ENCODE peak calls at places on chromosomes 4 and X, in ten cellular contexts. F, A, S, C, N, D, B, W, K and V are unnamed samples. For H3K36me3 and H3K4me1, the result is how much of the 10 kb centered on the place peaks cover.

GRCh38 chr4:65552071-65552470 is 118.2 kb downstream of the EPHA5 start:
- DNase-seq in F (no peak), A (no peak), S (no peak), C (no peak), N (no peak), D (no peak), B (peak), W (no peak), K (no peak), V (no peak)

GRCh38 chr4:149120331-149121014 is 678.3 kb upstream of the NR3C2 start:
- DNase-seq in F (no peak), A (no peak), S (no peak), C (no peak), N (no peak), D (no peak), B (no peak), W (no peak), K (no peak), V (no peak)

GRCh38 chr4:76624271-76624681 is 189.2 kb downstream of the SHROOM3 start:
- DNase-seq in F (no peak), A (no peak), S (peak), C (peak), N (no peak), D (no peak), B (peak), W (no peak), K (peak), V (peak)

GRCh38 chr4:71709961-71710360 is 73.9 kb downstream of the GC start:
- DNase-seq in F (peak), A (no peak), S (no peak), C (no peak), N (no peak), D (no peak), B (peak), W (peak), K (no peak), V (no peak)

GRCh38 chr4:53478671-53479456 is 101.4 kb downstream of the FIP1L1 start:
- DNase-seq in F (no peak), A (no peak), S (no peak), C (no peak), N (no peak), D (no peak), B (no peak), W (no peak), K (no peak), V (no peak)

GRCh38 chrX:118571829-118572228 is 76.2 kb downstream of the DOCK11 start:
- DNase-seq in F (no peak), A (no peak), S (no peak), C (no peak), N (no peak), D (no peak), B (no peak), W (no peak), K (no peak), V (no peak)

GRCh38 chrX:65997978-65998717 is 41.7 kb downstream of the VSIG4 start:
- DNase-seq in F (no peak), A (no peak), S (no peak), C (no peak), N (no peak), D (no peak), B (no peak), W (no peak), K (no peak), V (no peak)

GRCh38 chr4:509374-509676 is 10.3 kb downstream of the PIGG start:
- DNase-seq in F (no peak), A (no peak), S (no peak), C (no peak), N (no peak), D (no peak), B (no peak), W (no peak), K (no peak), V (no peak)

GRCh38 chr4:1723131-1723801 is 1.9 kb downstream of the TACC3 start:
- DNase-seq in F (no peak), A (no peak), S (peak), C (no peak), N (no peak), D (no peak), B (no peak), W (no peak), K (no peak), V (no peak)

GRCh38 chr4:1728061-1728980 is 7.0 kb downstream of the TACC3 start:
- DNase-seq in F (no peak), A (no peak), S (no peak), C (no peak), N (peak), D (no peak), B (no peak), W (no peak), K (no peak), V (no peak)

GRCh38 chr4:1727117-1728031 is 6.1 kb downstream of the TACC3 start:
- DNase-seq in F (peak), A (no peak), S (peak), C (peak), N (peak), D (no peak), B (no peak), W (no peak), K (no peak), V (peak)

GRCh38 chr4:1726146-1726934 is 5.0 kb downstream of the TACC3 start:
- DNase-seq in F (peak), A (peak), S (peak), C (peak), N (peak), D (peak), B (peak), W (peak), K (peak), V (peak)

GRCh38 chr4:1725521-1725920 is 4.2 kb downstream of the TACC3 start:
- DNase-seq in F (no peak), A (no peak), S (peak), C (no peak), N (no peak), D (no peak), B (no peak), W (no peak), K (no peak), V (no peak)
- H3K36me3 ChIP-seq in F (under half), A (under half), S (under half), C (under half), N (under half), D (half or more), B (under half), W (under half), K (under half), V (under half)

DNA sequence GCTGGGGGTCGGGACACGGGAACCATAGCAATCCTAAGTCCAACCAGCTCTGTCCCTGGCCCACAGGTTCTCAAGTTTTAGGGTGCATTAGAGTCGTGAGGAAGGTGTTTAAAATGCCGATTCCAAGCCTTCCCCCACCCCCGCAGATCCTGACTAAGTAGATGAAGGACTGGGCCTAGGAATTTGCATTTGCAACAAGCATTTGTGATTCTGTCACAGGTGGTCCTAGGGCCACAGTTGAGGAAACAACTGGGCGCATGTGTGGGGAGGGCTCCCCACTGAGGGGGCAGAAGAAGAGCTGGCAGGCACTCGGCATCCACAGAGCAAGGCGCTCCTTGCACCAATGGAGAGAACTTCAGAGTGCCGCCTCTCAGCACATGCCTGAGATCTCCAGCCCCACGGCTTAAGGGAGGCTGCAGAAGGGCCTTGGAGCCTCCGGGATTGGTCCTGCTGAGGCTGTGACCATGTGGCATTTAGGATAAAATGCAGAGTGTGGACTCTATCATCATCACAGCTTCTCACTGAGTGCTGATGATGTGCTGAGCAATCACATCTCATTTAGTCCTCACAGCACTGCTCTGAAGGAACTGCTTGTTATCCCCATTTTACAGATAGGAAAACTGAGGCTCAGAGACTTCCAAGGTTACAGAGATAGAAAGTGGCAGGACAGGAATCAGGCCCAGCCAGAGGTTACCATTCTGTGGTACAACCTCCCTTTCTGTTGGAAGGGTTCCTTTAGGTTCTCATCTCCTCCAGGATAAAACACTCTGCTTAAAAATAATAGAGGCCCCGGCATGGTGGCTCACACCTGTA is 16.7 kb downstream of the SEL1L3 start:
- DNase-seq in F (no peak), A (no peak), S (no peak), C (no peak), N (no peak), D (no peak), B (no peak), W (no peak), K (no peak), V (no peak)
- H3K4me3 ChIP-seq in F (no peak), A (no peak), S (no peak), C (no peak), N (no peak), D (no peak), B (no peak), W (no peak), K (no peak), V (no peak)

DNA sequence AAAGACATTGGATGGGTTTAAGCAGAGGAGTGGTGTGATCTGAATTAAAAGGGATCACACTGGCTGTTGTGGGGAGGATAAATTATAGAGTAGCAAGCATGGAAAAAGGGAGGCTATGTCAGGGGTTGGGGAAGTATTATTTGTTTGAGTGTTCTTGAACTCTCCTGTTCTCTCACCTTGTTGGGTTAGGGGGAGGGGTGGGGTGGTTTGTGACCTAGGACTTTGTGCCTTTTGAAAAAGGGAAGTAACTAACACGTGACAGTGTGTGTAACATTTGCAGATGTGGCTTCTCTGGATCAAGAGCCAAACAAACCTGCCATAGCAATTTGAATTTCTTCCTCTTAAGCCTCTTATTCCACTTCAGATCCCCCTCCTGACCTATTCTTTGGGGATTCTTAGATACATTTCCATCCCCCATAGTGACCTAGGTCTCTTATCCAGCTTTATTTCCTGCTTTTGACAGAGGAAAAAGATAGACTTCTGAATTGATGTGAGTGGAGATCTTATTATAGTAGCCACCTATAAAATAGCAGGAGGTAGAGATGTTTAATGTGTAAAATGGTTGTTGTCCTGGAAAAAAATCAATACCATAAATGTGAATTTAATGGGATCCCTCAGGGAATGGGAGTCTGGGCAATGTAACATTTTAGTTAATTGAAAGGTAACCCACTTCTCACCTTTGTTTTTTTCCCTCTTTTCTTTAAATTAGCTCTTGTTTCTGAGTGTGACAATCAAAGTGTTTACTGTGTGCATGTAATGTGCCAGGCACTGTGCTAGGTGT is 120.4 kb downstream of the CT47B1 start:
- DNase-seq in F (peak), A (no peak), S (no peak), C (no peak), N (no peak), D (no peak), B (peak), W (no peak), K (no peak), V (no peak)
- H3K4me1 ChIP-seq in F (under half), A (under half), S (under half), C (under half), N (under half), D (under half), B (under half), W (under half), K (under half), V (under half)

GRCh38 chrX:148995661-148996060 is 495.2 kb downstream of the AFF2 start:
- DNase-seq in F (no peak), A (no peak), S (no peak), C (no peak), N (no peak), D (no peak), B (no peak), W (no peak), K (no peak), V (no peak)
- H3K36me3 ChIP-seq in F (under half), A (under half), S (under half), C (under half), N (under half), D (under half), B (under half), W (under half), K (under half), V (under half)